ENCODE peak calls at places on chromosomes 13 and 19, in five cellular contexts. V, O, P, S and A are unnamed samples.

GRCh38 chr13:79658333-79658975 is 177.5 kb downstream of the NDFIP2 start:
- DNase-seq in V (no peak), O (no peak), P (no peak), S (no peak), A (no peak)

GRCh38 chr19:16235811-16236710 is 38.4 kb downstream of the AP1M1 start:
- DNase-seq in V (no peak), O (no peak), P (no peak), S (no peak), A (no peak)

GRCh38 chr13:90321281-90321931 is 1026.1 kb upstream of the MIR17HG start:
- DNase-seq in V (no peak), O (no peak), P (no peak), S (no peak), A (no peak)

GRCh38 chr13:78323848-78324247 is 279.5 kb downstream of the POU4F1 start:
- DNase-seq in V (no peak), O (no peak), P (no peak), S (no peak), A (no peak)

GRCh38 chr13:81021284-81021683 is 680.4 kb upstream of the SPRY2 start:
- DNase-seq in V (no peak), O (no peak), P (no peak), S (peak), A (no peak)

GRCh38 chr13:74092711-74093110 is 41.5 kb downstream of the KLF12 start:
- DNase-seq in V (no peak), O (no peak), P (no peak), S (no peak), A (no peak)

GRCh38 chr13:99356216-99357089 is 49.3 kb upstream of the GPR183 start:
- DNase-seq in V (no peak), O (no peak), P (peak), S (no peak), A (no peak)

GRCh38 chr13:25447396-25447795 is 75.6 kb downstream of the ATP8A2 start:
- DNase-seq in V (no peak), O (no peak), P (no peak), S (no peak), A (no peak)

GRCh38 chr19:43749898-43750297 is 4.9 kb downstream of the SMG9 start:
- DNase-seq in V (no peak), O (no peak), P (no peak), S (no peak), A (no peak)

GRCh38 chr13:35700661-35701060 is 224.2 kb upstream of the MAB21L1 start:
- DNase-seq in V (no peak), O (no peak), P (no peak), S (no peak), A (no peak)

GRCh38 chr19:39828634-39829032 is 5.3 kb downstream of the DYRK1B start:
- DNase-seq in V (no peak), O (no peak), P (no peak), S (no peak), A (no peak)

GRCh38 chr19:52535831-52536800 is 8.6 kb downstream of the ZNF808 start:
- DNase-seq in V (no peak), O (no peak), P (peak), S (no peak), A (peak)

GRCh38 chr19:52542984-52543664 is 15.7 kb downstream of the ZNF808 start:
- DNase-seq in V (no peak), O (no peak), P (peak), S (no peak), A (no peak)

GRCh38 chr19:52541608-52542007 is 14.1 kb downstream of the ZNF808 start:
- DNase-seq in V (no peak), O (no peak), P (no peak), S (no peak), A (no peak)
- TF ChIP-seq KDM1A in V (no peak), O (no peak), P (no peak), S (no peak), A (no peak)

DNA sequence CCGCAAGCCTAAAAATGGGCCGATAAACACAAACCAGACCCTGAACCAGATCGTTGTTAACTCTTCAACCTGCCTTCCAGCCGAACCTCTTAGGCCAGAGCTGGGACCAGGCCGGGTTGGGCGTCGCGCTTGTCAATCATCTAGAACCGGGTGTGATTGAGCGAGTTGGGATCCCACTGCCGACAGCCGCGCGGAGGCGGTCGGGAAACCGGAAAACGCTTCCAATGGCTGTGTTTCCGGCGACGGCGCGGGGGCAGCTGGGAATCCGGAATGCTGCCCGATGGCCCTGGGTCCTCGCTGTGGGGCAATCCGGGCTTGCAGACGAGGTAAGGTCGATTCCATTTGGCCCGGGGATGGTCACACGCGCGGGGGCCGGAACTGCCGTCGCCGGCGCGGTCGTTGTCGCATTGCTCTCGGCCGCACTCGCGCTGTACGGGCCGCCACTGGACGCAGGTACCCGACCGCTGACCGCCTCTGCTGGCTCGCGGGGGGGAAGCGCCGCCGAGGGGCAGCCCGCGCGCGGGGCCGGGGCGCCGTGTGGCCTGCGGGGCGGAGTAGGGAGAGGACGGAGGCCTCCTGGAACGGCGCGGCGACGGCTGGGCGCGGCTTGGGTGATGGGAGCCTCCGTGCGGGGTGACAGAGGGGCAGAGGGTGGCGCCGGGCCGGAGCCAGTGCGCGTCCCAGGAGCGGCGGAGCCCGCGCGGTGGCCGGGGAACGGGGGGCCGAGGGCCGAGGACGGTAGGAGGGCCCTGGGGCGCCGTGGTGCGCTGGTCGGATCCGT is at the start of gene NAXD:
- DNase-seq in V (peak), O (peak), P (peak), S (peak), A (peak)
- TF ChIP-seq CTCF in V (no peak), O (no peak), P (no peak), S (no peak), A (no peak)

GRCh38 chr19:33404916-33405315 is 31.4 kb downstream of the CEBPG start:
- DNase-seq in V (no peak), O (no peak), P (no peak), S (no peak), A (no peak)

GRCh38 chr19:33403221-33403972 is 29.9 kb downstream of the CEBPG start:
- DNase-seq in V (no peak), O (no peak), P (no peak), S (peak), A (no peak)

GRCh38 chr19:33403973-33404304 is 30.4 kb downstream of the CEBPG start:
- DNase-seq in V (no peak), O (no peak), P (no peak), S (no peak), A (no peak)

GRCh38 chr19:33405491-33406461 is 32.3 kb downstream of the CEBPG start:
- DNase-seq in V (no peak), O (no peak), P (no peak), S (no peak), A (no peak)

DNA sequence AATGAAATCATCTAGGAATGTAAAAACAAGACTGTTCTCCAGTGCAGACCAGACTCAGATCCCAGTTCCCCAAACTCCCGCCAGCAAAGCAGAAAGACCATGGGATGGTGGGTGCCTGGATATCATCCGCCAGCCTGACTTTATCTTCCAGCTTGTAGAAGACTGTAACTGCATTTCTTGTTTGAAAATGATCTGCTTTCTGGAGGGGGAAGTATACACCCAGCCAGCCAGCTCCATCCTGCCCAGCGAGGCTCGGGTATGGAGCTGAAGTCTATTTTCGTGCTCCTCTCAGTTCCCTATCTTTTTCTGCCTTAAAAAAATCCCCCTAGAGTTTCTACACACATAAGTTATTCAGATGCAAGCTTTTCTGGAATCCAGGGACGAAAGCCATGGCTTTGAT is 31.0 kb downstream of the CEBPG start:
- DNase-seq in V (no peak), O (no peak), P (no peak), S (no peak), A (no peak)
- TF ChIP-seq KDM1A in V (no peak), O (no peak), P (no peak), S (no peak), A (no peak)

DNA sequence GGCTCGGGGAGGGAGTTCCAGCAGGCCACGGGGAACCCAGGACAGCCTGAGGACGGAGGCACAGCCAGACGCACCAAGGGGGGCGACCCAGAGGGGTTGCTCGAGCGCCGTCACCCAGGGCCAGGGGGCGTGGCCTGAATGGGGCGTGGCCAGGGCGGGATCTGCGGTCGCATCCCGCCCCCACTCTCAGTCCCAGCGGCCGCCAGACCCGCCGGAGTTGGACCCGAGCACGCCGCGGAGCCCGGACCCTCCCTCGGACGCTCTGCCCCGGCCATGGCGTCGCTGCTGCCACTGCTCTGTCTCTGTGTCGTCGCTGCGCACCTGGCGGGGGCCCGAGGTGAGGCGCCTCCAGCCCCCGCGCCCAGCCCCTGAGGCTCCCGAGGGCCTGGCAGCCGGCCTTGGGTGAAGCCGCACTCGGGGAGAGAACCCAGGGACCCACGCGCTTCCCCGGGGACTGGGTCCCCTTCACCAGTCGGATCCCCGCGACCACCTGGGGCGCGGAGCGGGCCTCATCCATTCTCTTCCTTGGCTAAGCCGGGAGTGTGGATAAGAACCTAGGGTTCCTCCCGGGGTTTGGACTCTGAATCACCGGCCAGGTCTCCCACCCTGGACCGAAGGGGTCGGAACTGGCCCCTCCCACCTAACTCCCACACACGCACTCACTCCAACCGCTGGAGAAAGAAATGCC is at the start of gene CILP2:
- DNase-seq in V (peak), O (no peak), P (no peak), S (no peak), A (no peak)
- TF ChIP-seq CTCF in V (no peak), O (no peak), P (no peak), S (peak), A (no peak)

GRCh38 chr13:22369840-22370239 is 699.0 kb downstream of the FGF9 start:
- DNase-seq in V (no peak), O (no peak), P (no peak), S (no peak), A (no peak)
- TF ChIP-seq KDM1A in V (no peak), O (no peak), P (no peak), S (no peak), A (no peak)

GRCh38 chr19:31232871-31233270 is 116.4 kb downstream of the TSHZ3 start:
- DNase-seq in V (no peak), O (no peak), P (no peak), S (no peak), A (no peak)

GRCh38 chr19:31233288-31233687 is 115.9 kb downstream of the TSHZ3 start:
- DNase-seq in V (no peak), O (no peak), P (no peak), S (no peak), A (no peak)

GRCh38 chr19:31232220-31232619 is 117.0 kb downstream of the TSHZ3 start:
- DNase-seq in V (no peak), O (no peak), P (no peak), S (no peak), A (no peak)

GRCh38 chr19:31235806-31236205 is 113.4 kb downstream of the TSHZ3 start:
- DNase-seq in V (no peak), O (no peak), P (no peak), S (no peak), A (no peak)

GRCh38 chr19:31231181-31231580 is 118.1 kb downstream of the TSHZ3 start:
- DNase-seq in V (no peak), O (no peak), P (no peak), S (no peak), A (no peak)
- TF ChIP-seq CTCF in V (no peak), O (no peak), P (no peak), S (no peak), A (no peak)

GRCh38 chr19:29538651-29539050 is 12.9 kb downstream of the VSTM2B start:
- DNase-seq in V (no peak), O (no peak), P (no peak), S (no peak), A (no peak)

GRCh38 chr19:29540128-29540527 is 14.3 kb downstream of the VSTM2B start:
- DNase-seq in V (no peak), O (no peak), P (no peak), S (no peak), A (no peak)

GRCh38 chr19:29539668-29540067 is 13.9 kb downstream of the VSTM2B start:
- DNase-seq in V (no peak), O (no peak), P (no peak), S (no peak), A (no peak)

GRCh38 chr19:29537601-29538000 is 11.8 kb downstream of the VSTM2B start:
- DNase-seq in V (no peak), O (no peak), P (no peak), S (no peak), A (no peak)

DNA sequence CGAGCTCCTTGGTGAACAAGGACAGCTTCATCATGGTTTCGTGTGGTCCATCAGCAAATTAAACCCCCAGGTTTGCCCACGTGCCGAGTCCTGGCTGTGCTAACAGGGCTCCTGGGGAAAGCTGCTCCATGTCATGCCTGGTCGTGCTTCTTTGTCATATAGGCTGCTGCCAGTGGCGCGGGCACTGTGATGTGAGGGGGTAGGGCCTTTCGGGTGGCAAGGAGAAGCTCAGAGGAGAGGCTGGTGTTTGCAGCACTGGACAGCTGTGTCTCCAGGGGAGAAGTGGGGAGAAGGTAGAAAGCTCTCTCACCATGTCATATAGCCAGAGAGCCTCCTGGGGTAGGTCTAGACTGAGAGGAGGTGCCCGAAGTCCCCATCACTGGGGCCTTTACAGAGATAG is 13.3 kb downstream of the VSTM2B start:
- DNase-seq in V (no peak), O (no peak), P (no peak), S (no peak), A (no peak)
- TF ChIP-seq KDM1A in V (no peak), O (no peak), P (no peak), S (no peak), A (no peak)